ENCODE peak calls at places on chromosomes 3 and 15, in ten cellular contexts. L is fibroblast of lung, O is mucosa of descending colon, U is HepG2, E is cardiac fibroblast, B is Peyer's patch, V is A549, X is left lung, W is sigmoid colon, K is H1. H is an unnamed sample.

GRCh38 chr15:85867250-85867649 is 72.5 kb upstream of the KLHL25 start:
- DNase-seq in L (no peak), O (peak; percentile 29), U (no peak), E (no peak), B (no peak), V (no peak), X (no peak), W (no peak), K (no peak), H (no peak)

GRCh38 chr3:50365080-50365841 is 5.9 kb upstream of the TMEM115 start:
- DNase-seq in L (peak; percentile 58), O (peak; percentile 96), U (no peak), E (peak; percentile 65), B (peak; percentile 94), V (no peak), X (peak; percentile 89), W (peak; percentile 93), K (peak; percentile 78), H (peak; percentile 91)

GRCh38 chr3:161557751-161558150 is 61.1 kb downstream of the OTOL1 start:
- DNase-seq in L (no peak), O (no peak), U (no peak), E (no peak), B (no peak), V (no peak), X (no peak), W (no peak), K (no peak), H (no peak)

GRCh38 chr3:49680493-49681231 is 6.5 kb downstream of the APEH start:
- DNase-seq in L (no peak), O (no peak), U (no peak), E (no peak), B (no peak), V (no peak), X (no peak), W (no peak), K (no peak), H (no peak)

GRCh38 chr3:117695871-117696270 is 986.3 kb downstream of the TUSC7 start:
- DNase-seq in L (no peak), O (no peak), U (no peak), E (no peak), B (no peak), V (no peak), X (no peak), W (no peak), K (no peak), H (no peak)

GRCh38 chr3:123584284-123584987 is 417 bp downstream of the HACD2 start:
- DNase-seq in L (peak; percentile 21), O (peak; percentile 52), U (no peak), E (peak; percentile 31), B (peak; percentile 41), V (peak; percentile 23), X (no peak), W (peak; percentile 83), K (no peak), H (peak; percentile 66)

GRCh38 chr3:159951580-159951979 is 37.1 kb upstream of the IL12A start:
- DNase-seq in L (no peak), O (no peak), U (no peak), E (no peak), B (no peak), V (no peak), X (no peak), W (no peak), K (no peak), H (no peak)

GRCh38 chr15:48966595-48967301 is 3.0 kb upstream of the SHC4 start:
- DNase-seq in L (peak; percentile 89), O (no peak), U (no peak), E (peak; percentile 57), B (no peak), V (no peak), X (no peak), W (no peak), K (no peak), H (no peak)

GRCh38 chr3:141100112-141100511 is 49.0 kb downstream of the SPSB4 start:
- DNase-seq in L (no peak), O (no peak), U (no peak), E (no peak), B (no peak), V (no peak), X (no peak), W (no peak), K (no peak), H (no peak)

GRCh38 chr15:51299187-51300015 is 39.0 kb downstream of the CYP19A1 start:
- DNase-seq in L (no peak), O (peak; percentile 25), U (peak; percentile 87), E (no peak), B (no peak), V (no peak), X (no peak), W (no peak), K (no peak), H (no peak)

GRCh38 chr3:150303776-150304175 is 104.3 kb upstream of the TSC22D2 start:
- DNase-seq in L (no peak), O (no peak), U (peak; percentile 20), E (peak; percentile 27), B (no peak), V (peak; percentile 25), X (no peak), W (no peak), K (no peak), H (no peak)

GRCh38 chr15:42707873-42708544 is 28.9 kb downstream of the CDAN1 start:
- DNase-seq in L (no peak), O (no peak), U (peak; percentile 9), E (no peak), B (no peak), V (no peak), X (no peak), W (no peak), K (no peak), H (no peak)

GRCh38 chr15:81595752-81596151 is 221.7 kb upstream of the TMC3 start:
- DNase-seq in L (no peak), O (no peak), U (no peak), E (no peak), B (no peak), V (no peak), X (no peak), W (no peak), K (no peak), H (no peak)

GRCh38 chr3:114756506-114757279 is 390.4 kb downstream of the ZBTB20 start:
- DNase-seq in L (peak; percentile 48), O (no peak), U (no peak), E (peak; percentile 63), B (no peak), V (no peak), X (no peak), W (peak; percentile 68), K (no peak), H (no peak)

GRCh38 chr3:66153961-66154923 is 66.6 kb upstream of the SLC25A26 start:
- DNase-seq in L (peak; percentile 37), O (no peak), U (no peak), E (peak; percentile 27), B (no peak), V (no peak), X (no peak), W (no peak), K (no peak), H (no peak)

GRCh38 chr3:186081678-186082077 is 27.2 kb downstream of the ETV5 start:
- DNase-seq in L (no peak), O (no peak), U (no peak), E (no peak), B (no peak), V (no peak), X (no peak), W (no peak), K (no peak), H (no peak)

GRCh38 chr3:85808750-85809149 is 850.0 kb downstream of the CADM2 start:
- DNase-seq in L (no peak), O (no peak), U (no peak), E (no peak), B (no peak), V (no peak), X (no peak), W (no peak), K (no peak), H (no peak)
- H3K4me3 ChIP-seq in L (no peak overlapping the region), O (no peak overlapping the region), U (no peak overlapping the region), E (no peak overlapping the region), B (no peak overlapping the region), V (no peak overlapping the region), X (no peak overlapping the region), W (no peak overlapping the region), K (no peak overlapping the region), H (no peak overlapping the region)

GRCh38 chr3:129271674-129272073 is 7.0 kb upstream of the HMCES start:
- DNase-seq in L (no peak), O (no peak), U (no peak), E (no peak), B (no peak), V (no peak), X (no peak), W (no peak), K (no peak), H (no peak)

GRCh38 chr3:129263161-129263910 is 13.9 kb downstream of the COPG1 start:
- DNase-seq in L (no peak), O (no peak), U (no peak), E (no peak), B (no peak), V (no peak), X (no peak), W (peak; percentile 15), K (no peak), H (no peak)

DNA sequence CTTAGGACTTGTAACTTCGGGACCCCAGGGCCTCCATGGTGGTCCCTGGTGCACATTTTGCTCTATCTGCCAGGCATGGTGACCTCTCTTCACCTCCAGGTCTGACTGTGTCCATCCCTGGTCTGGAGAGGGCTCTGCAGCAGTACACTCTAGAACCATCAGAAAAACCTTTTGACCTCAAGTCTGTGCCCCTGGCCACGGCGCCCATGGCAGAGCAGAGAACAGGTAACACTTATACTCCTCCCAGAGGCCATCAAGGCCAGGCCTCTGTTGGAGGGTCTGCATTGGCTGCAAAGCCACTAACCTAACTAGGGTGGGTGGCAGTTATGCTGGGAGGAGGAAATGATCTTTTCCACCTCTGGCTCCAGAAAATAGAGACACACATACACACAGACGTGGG is 10.3 kb upstream of the HMCES start:
- DNase-seq in L (no peak), O (no peak), U (no peak), E (no peak), B (no peak), V (no peak), X (no peak), W (peak; percentile 20), K (no peak), H (no peak)
- TF ChIP-seq CTCF in L (no peak), O (no peak), U (no peak), E (no peak), B (no peak), V (no peak), X (no peak), W (no peak), K (no peak), H (no peak)

GRCh38 chr15:58369261-58369699 is 62.5 kb upstream of the LIPC start:
- DNase-seq in L (peak; percentile 93), O (peak; percentile 46), U (peak; percentile 30), E (peak; percentile 41), B (no peak), V (no peak), X (no peak), W (no peak), K (no peak), H (no peak)
- H3K4me3 ChIP-seq in L (no peak overlapping the region), O (no peak overlapping the region), U (no peak overlapping the region), E (no peak overlapping the region), B (no peak overlapping the region), V (no peak overlapping the region), X (no peak overlapping the region), W (no peak overlapping the region), K (no peak overlapping the region), H (no peak overlapping the region)

GRCh38 chr3:138065939-138066338 is 49.5 kb downstream of the DZIP1L start:
- DNase-seq in L (no peak), O (no peak), U (no peak), E (no peak), B (no peak), V (no peak), X (no peak), W (no peak), K (no peak), H (no peak)
- TF ChIP-seq CTCF in L (no peak), O (no peak), U (no peak), E (no peak), B (no peak), V (no peak), X (no peak), W (no peak), K (no peak), H (no peak)